ENCODE peak calls at places on chromosomes 6 and 20, in five cellular contexts. O is GM10248; S is upper lobe of left lung; E is activated CD8-positive, alpha-beta T cell treated with anti-CD3 and anti-CD28 coated beads for 36 hours; M is left ventricle myocardium inferior. Y is an unnamed sample.

GRCh38 chr6:149044394-149044965 is 273.0 kb upstream of the TAB2 start:
- DNase-seq in O (no peak), S (no peak), E (no peak), M (no peak), Y (no peak)

GRCh38 chr6:73565767-73566485 is 45.1 kb upstream of the EEF1A1 start:
- DNase-seq in O (no peak), S (no peak), E (no peak), M (no peak), Y (no peak)

GRCh38 chr20:11772226-11772730 is 145.4 kb upstream of the BTBD3 start:
- DNase-seq in O (no peak), S (no peak), E (no peak), M (no peak), Y (no peak)

GRCh38 chr6:100267721-100268123 is 197.0 kb downstream of the SIM1 start:
- DNase-seq in O (no peak), S (no peak), E (no peak), M (no peak), Y (no peak)

GRCh38 chr6:154460306-154461071 is 50.0 kb downstream of the CNKSR3 start:
- DNase-seq in O (no peak), S (no peak), E (no peak), M (no peak), Y (no peak)

GRCh38 chr20:2745936-2746635 is 53.5 kb downstream of the EBF4 start:
- DNase-seq in O (no peak), S (no peak), E (no peak), M (no peak), Y (no peak)

GRCh38 chr20:20549699-20550098 is 162.7 kb downstream of the RALGAPA2 start:
- DNase-seq in O (no peak), S (no peak), E (no peak), M (no peak), Y (no peak)

GRCh38 chr6:85459224-85459901 is 9.5 kb downstream of the NT5E start:
- DNase-seq in O (no peak), S (no peak), E (no peak), M (no peak), Y (no peak)

GRCh38 chr6:16239090-16239797 is 857 bp downstream of the GMPR start:
- DNase-seq in O (no peak), S (peak), E (peak), M (peak), Y (peak)

GRCh38 chr6:37679539-37680476 is 17.9 kb downstream of the MDGA1 start:
- DNase-seq in O (peak), S (no peak), E (no peak), M (no peak), Y (peak)

GRCh38 chr6:167154291-167154690 is 3.5 kb downstream of the GPR31 start:
- DNase-seq in O (no peak), S (no peak), E (no peak), M (no peak), Y (no peak)

GRCh38 chr6:123965894-123966293 is 162.2 kb downstream of the NKAIN2 start:
- DNase-seq in O (no peak), S (no peak), E (no peak), M (no peak), Y (no peak)
- TF ChIP-seq CTCF in O (no peak), S (no peak), E (no peak), M (peak), Y (no peak)

DNA sequence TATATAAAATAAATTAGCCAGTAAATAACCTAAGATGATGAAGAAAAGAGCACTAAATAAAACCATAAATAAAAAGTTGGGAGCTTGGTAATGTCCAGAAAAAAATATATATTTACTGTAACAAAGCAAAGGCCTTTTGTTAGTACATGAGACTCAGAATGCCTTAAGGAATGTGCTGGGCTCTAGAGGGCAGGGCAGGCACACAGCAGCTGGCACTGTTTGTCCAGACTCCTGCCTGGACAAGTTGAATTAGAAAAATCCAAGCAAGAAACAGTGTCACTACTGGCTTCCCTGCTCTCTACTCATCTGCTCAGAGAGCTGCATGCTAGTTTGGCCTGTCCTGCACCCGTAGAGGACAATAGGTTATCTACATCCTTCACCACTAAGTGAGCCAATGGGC is 8.8 kb downstream of the DEFB129 start:
- DNase-seq in O (no peak), S (peak), E (no peak), M (no peak), Y (no peak)
- TF ChIP-seq CTCF in O (no peak), S (no peak), E (no peak), M (peak), Y (no peak)

GRCh38 chr6:139877828-139878405 is 503.5 kb upstream of the CITED2 start:
- DNase-seq in O (no peak), S (no peak), E (no peak), M (no peak), Y (no peak)
- TF ChIP-seq CTCF in O (no peak), S (no peak), E (no peak), M (no peak), Y (no peak)

GRCh38 chr20:51104960-51105460 is 82.1 kb upstream of the KCNG1 start:
- DNase-seq in O (no peak), S (no peak), E (no peak), M (no peak), Y (no peak)

GRCh38 chr20:51106011-51106410 is 83.1 kb upstream of the KCNG1 start:
- DNase-seq in O (no peak), S (no peak), E (no peak), M (no peak), Y (no peak)

DNA sequence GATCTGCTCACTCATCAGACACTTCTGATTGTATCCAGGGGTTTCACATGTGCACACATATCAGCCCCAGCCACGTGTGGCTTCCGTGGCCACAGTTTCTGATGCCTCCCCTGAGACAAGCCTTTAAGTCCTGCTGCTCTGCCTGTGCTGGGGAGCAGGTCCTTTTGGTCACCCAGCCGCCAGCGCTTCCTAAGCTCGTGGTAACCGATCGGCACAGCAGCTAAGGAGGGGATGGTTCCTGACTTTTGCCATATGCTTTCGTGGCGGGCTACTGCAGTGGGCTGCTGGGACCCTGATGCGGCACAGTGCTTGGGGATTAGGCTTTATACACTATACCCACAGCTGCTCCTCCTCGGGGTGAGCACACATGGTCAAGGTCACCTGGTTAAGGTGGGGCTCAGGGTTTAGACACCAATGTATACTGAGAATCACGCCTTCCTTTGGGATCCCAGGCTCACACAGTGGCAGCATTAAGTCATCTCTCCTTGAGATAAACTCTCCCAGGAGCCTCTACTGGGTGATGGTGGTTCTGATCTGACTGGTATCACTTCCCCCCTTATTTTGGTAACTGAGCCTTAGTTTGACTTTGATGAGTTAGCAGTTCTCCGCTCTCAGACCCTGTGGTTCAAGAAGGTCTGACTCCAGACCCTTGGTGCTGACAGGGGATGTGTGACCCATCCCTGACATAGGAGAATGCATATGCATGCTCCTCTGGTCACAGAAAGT is 85.9 kb upstream of the KCNG1 start:
- DNase-seq in O (no peak), S (no peak), E (no peak), M (no peak), Y (no peak)
- TF ChIP-seq CTCF in O (no peak), S (no peak), E (no peak), M (no peak), Y (no peak)

GRCh38 chr20:23667666-23668065 is 21.2 kb downstream of the CST4 start:
- DNase-seq in O (no peak), S (no peak), E (no peak), M (no peak), Y (no peak)

GRCh38 chr20:23669327-23669726 is 19.5 kb downstream of the CST4 start:
- DNase-seq in O (no peak), S (no peak), E (no peak), M (no peak), Y (no peak)

GRCh38 chr20:23666698-23667097 is 22.1 kb downstream of the CST4 start:
- DNase-seq in O (no peak), S (no peak), E (no peak), M (peak), Y (no peak)

GRCh38 chr20:23669866-23670265 is 19.0 kb downstream of the CST4 start:
- DNase-seq in O (no peak), S (no peak), E (no peak), M (no peak), Y (no peak)

GRCh38 chr20:23668477-23668951 is 20.3 kb downstream of the CST4 start:
- DNase-seq in O (peak), S (peak), E (peak), M (no peak), Y (no peak)
- TF ChIP-seq CTCF in O (peak), S (peak), E (peak), M (peak), Y (no peak)

GRCh38 chr6:128520436-128521301 is at the start of gene PTPRK:
- DNase-seq in O (peak), S (peak), E (peak), M (peak), Y (peak)
- TF ChIP-seq CTCF in O (peak), S (peak), E (peak), M (peak), Y (no peak)

GRCh38 chr6:108621117-108621516 is 60.4 kb downstream of the FOXO3 start:
- DNase-seq in O (no peak), S (peak), E (peak), M (no peak), Y (no peak)
- TF ChIP-seq CTCF in O (no peak), S (no peak), E (no peak), M (no peak), Y (no peak)

GRCh38 chr20:33005132-33005566 is 916 bp upstream of the SUN5 start:
- DNase-seq in O (peak), S (no peak), E (peak), M (no peak), Y (no peak)
- TF ChIP-seq CTCF in O (no peak), S (no peak), E (peak), M (peak), Y (no peak)

Y was measured in activated B cell treated with CpG ODN at 0.5 μM for 24 hours.